ENCODE peak calls at places on chromosomes 1 and 21, in nine cellular contexts. One of them, this sample, is unnamed.

GRCh38 chr21:36120304-36120902 is 14.5 kb upstream of the CBR3 start:
- DNase-seq in fibroblast of lung: no peak
- DNase-seq in globus pallidus: peak; percentile 35
- DNase-seq in OCI-LY7: no peak
- DNase-seq in fibroblast of mammary gland: no peak
- DNase-seq in A549: no peak
- DNase-seq in dermis blood vessel endothelial cell: no peak
- DNase-seq in fibroblast of the conjunctiva: no peak
- DNase-seq in substantia nigra: peak; percentile 42
- DNase-seq in this sample: no peak

GRCh38 chr1:231208980-231209379 is 32.0 kb upstream of the GNPAT start:
- DNase-seq in fibroblast of lung: no peak
- DNase-seq in globus pallidus: no peak
- DNase-seq in OCI-LY7: no peak
- DNase-seq in fibroblast of mammary gland: no peak
- DNase-seq in A549: no peak
- DNase-seq in dermis blood vessel endothelial cell: no peak
- DNase-seq in fibroblast of the conjunctiva: no peak
- DNase-seq in substantia nigra: no peak
- DNase-seq in this sample: no peak

GRCh38 chr1:44035726-44036408 is 4.6 kb upstream of the SLC6A9 start:
- DNase-seq in fibroblast of lung: peak; percentile 10
- DNase-seq in globus pallidus: peak; percentile 24
- DNase-seq in OCI-LY7: no peak
- DNase-seq in fibroblast of mammary gland: peak; percentile 17
- DNase-seq in A549: no peak
- DNase-seq in dermis blood vessel endothelial cell: peak; percentile 7
- DNase-seq in fibroblast of the conjunctiva: no peak
- DNase-seq in substantia nigra: no peak
- DNase-seq in this sample: no peak

GRCh38 chr1:11281518-11282331 is 8.7 kb downstream of the UBIAD1 start:
- DNase-seq in fibroblast of lung: peak; percentile 94
- DNase-seq in globus pallidus: no peak
- DNase-seq in OCI-LY7: no peak
- DNase-seq in fibroblast of mammary gland: peak; percentile 92
- DNase-seq in A549: no peak
- DNase-seq in dermis blood vessel endothelial cell: peak; percentile 73
- DNase-seq in fibroblast of the conjunctiva: peak; percentile 96
- DNase-seq in substantia nigra: no peak
- DNase-seq in this sample: no peak

GRCh38 chr1:12369258-12369657 is 139.4 kb downstream of the VPS13D start:
- DNase-seq in fibroblast of lung: peak; percentile 48
- DNase-seq in globus pallidus: no peak
- DNase-seq in OCI-LY7: no peak
- DNase-seq in fibroblast of mammary gland: no peak
- DNase-seq in A549: no peak
- DNase-seq in dermis blood vessel endothelial cell: no peak
- DNase-seq in fibroblast of the conjunctiva: no peak
- DNase-seq in substantia nigra: no peak
- DNase-seq in this sample: no peak

GRCh38 chr1:173016409-173016808 is 34.3 kb downstream of the TNFSF18 start:
- DNase-seq in fibroblast of lung: no peak
- DNase-seq in globus pallidus: no peak
- DNase-seq in OCI-LY7: no peak
- DNase-seq in fibroblast of mammary gland: no peak
- DNase-seq in A549: no peak
- DNase-seq in dermis blood vessel endothelial cell: no peak
- DNase-seq in fibroblast of the conjunctiva: no peak
- DNase-seq in substantia nigra: no peak
- DNase-seq in this sample: no peak

GRCh38 chr1:44808938-44809917 is 905 bp downstream of the BTBD19 start:
- DNase-seq in fibroblast of lung: peak; percentile 86
- DNase-seq in globus pallidus: no peak
- DNase-seq in OCI-LY7: peak; percentile 82
- DNase-seq in fibroblast of mammary gland: peak; percentile 85
- DNase-seq in A549: no peak
- DNase-seq in dermis blood vessel endothelial cell: peak; percentile 65
- DNase-seq in fibroblast of the conjunctiva: no peak
- DNase-seq in substantia nigra: peak; percentile 49
- DNase-seq in this sample: no peak

GRCh38 chr21:41692216-41692615 is 74.6 kb downstream of the RIPK4 start:
- DNase-seq in fibroblast of lung: no peak
- DNase-seq in globus pallidus: no peak
- DNase-seq in OCI-LY7: no peak
- DNase-seq in fibroblast of mammary gland: no peak
- DNase-seq in A549: no peak
- DNase-seq in dermis blood vessel endothelial cell: no peak
- DNase-seq in fibroblast of the conjunctiva: no peak
- DNase-seq in substantia nigra: no peak
- DNase-seq in this sample: no peak

GRCh38 chr1:235708390-235708962 is 58.9 kb upstream of the GNG4 start:
- DNase-seq in fibroblast of lung: peak; percentile 67
- DNase-seq in globus pallidus: no peak
- DNase-seq in OCI-LY7: no peak
- DNase-seq in fibroblast of mammary gland: peak; percentile 72
- DNase-seq in A549: peak; percentile 45
- DNase-seq in dermis blood vessel endothelial cell: no peak
- DNase-seq in fibroblast of the conjunctiva: no peak
- DNase-seq in substantia nigra: no peak
- DNase-seq in this sample: no peak

GRCh38 chr21:41958886-41959563 is 5.2 kb upstream of the C2CD2 start:
- DNase-seq in fibroblast of lung: no peak
- DNase-seq in globus pallidus: peak; percentile 36
- DNase-seq in OCI-LY7: no peak
- DNase-seq in fibroblast of mammary gland: no peak
- DNase-seq in A549: no peak
- DNase-seq in dermis blood vessel endothelial cell: peak; percentile 67
- DNase-seq in fibroblast of the conjunctiva: no peak
- DNase-seq in substantia nigra: peak; percentile 38
- DNase-seq in this sample: no peak

GRCh38 chr1:235952950-235953615 is 86.4 kb upstream of the LYST start:
- DNase-seq in fibroblast of lung: no peak
- DNase-seq in globus pallidus: no peak
- DNase-seq in OCI-LY7: no peak
- DNase-seq in fibroblast of mammary gland: no peak
- DNase-seq in A549: no peak
- DNase-seq in dermis blood vessel endothelial cell: no peak
- DNase-seq in fibroblast of the conjunctiva: no peak
- DNase-seq in substantia nigra: no peak
- DNase-seq in this sample: no peak

GRCh38 chr21:33268736-33269441 is 2.7 kb downstream of the IL10RB start:
- DNase-seq in fibroblast of lung: no peak
- DNase-seq in globus pallidus: no peak
- DNase-seq in OCI-LY7: peak; percentile 81
- DNase-seq in fibroblast of mammary gland: no peak
- DNase-seq in A549: no peak
- DNase-seq in dermis blood vessel endothelial cell: no peak
- DNase-seq in fibroblast of the conjunctiva: no peak
- DNase-seq in substantia nigra: no peak
- DNase-seq in this sample: no peak

GRCh38 chr21:43191521-43191920 is 22.7 kb downstream of the CRYAA start:
- DNase-seq in fibroblast of lung: no peak
- DNase-seq in globus pallidus: no peak
- DNase-seq in OCI-LY7: no peak
- DNase-seq in fibroblast of mammary gland: no peak
- DNase-seq in A549: no peak
- DNase-seq in dermis blood vessel endothelial cell: no peak
- DNase-seq in fibroblast of the conjunctiva: no peak
- DNase-seq in substantia nigra: no peak
- DNase-seq in this sample: no peak

GRCh38 chr21:45992311-45993209 is 11.0 kb downstream of the COL6A1 start:
- DNase-seq in fibroblast of lung: no peak
- DNase-seq in globus pallidus: no peak
- DNase-seq in OCI-LY7: no peak
- DNase-seq in fibroblast of mammary gland: peak; percentile 70
- DNase-seq in A549: no peak
- DNase-seq in dermis blood vessel endothelial cell: no peak
- DNase-seq in fibroblast of the conjunctiva: no peak
- DNase-seq in substantia nigra: no peak
- DNase-seq in this sample: no peak

GRCh38 chr1:227370463-227371254 is 52.4 kb upstream of the CDC42BPA start:
- DNase-seq in fibroblast of lung: peak; percentile 69
- DNase-seq in globus pallidus: no peak
- DNase-seq in OCI-LY7: no peak
- DNase-seq in fibroblast of mammary gland: peak; percentile 20
- DNase-seq in A549: no peak
- DNase-seq in dermis blood vessel endothelial cell: peak; percentile 62
- DNase-seq in fibroblast of the conjunctiva: no peak
- DNase-seq in substantia nigra: no peak
- DNase-seq in this sample: no peak

GRCh38 chr1:152022521-152022920 is 14.3 kb downstream of the S100A11 start:
- DNase-seq in fibroblast of lung: no peak
- DNase-seq in globus pallidus: no peak
- DNase-seq in OCI-LY7: no peak
- DNase-seq in fibroblast of mammary gland: no peak
- DNase-seq in A549: no peak
- DNase-seq in dermis blood vessel endothelial cell: no peak
- DNase-seq in fibroblast of the conjunctiva: no peak
- DNase-seq in substantia nigra: no peak
- DNase-seq in this sample: no peak

GRCh38 chr1:47738560-47739182 is 258.5 kb downstream of the TRABD2B start:
- DNase-seq in fibroblast of lung: peak; percentile 23
- DNase-seq in globus pallidus: no peak
- DNase-seq in OCI-LY7: no peak
- DNase-seq in fibroblast of mammary gland: peak; percentile 53
- DNase-seq in A549: peak; percentile 38
- DNase-seq in dermis blood vessel endothelial cell: peak; percentile 70
- DNase-seq in fibroblast of the conjunctiva: peak; percentile 17
- DNase-seq in substantia nigra: peak; percentile 11
- DNase-seq in this sample: peak; percentile 25

GRCh38 chr21:46109251-46110221 is 11.6 kb downstream of the COL6A2 start:
- DNase-seq in fibroblast of lung: no peak
- DNase-seq in globus pallidus: no peak
- DNase-seq in OCI-LY7: no peak
- DNase-seq in fibroblast of mammary gland: peak; percentile 45
- DNase-seq in A549: no peak
- DNase-seq in dermis blood vessel endothelial cell: no peak
- DNase-seq in fibroblast of the conjunctiva: no peak
- DNase-seq in substantia nigra: no peak
- DNase-seq in this sample: no peak

GRCh38 chr1:15152318-15153183 is 996 bp upstream of the TMEM51 start:
- DNase-seq in fibroblast of lung: peak; percentile 88
- DNase-seq in globus pallidus: peak; percentile 67
- DNase-seq in OCI-LY7: no peak
- DNase-seq in fibroblast of mammary gland: peak; percentile 90
- DNase-seq in A549: peak; percentile 87
- DNase-seq in dermis blood vessel endothelial cell: peak; percentile 94
- DNase-seq in fibroblast of the conjunctiva: peak; percentile 76
- DNase-seq in substantia nigra: peak; percentile 76
- DNase-seq in this sample: peak; percentile 33

GRCh38 chr1:5738911-5739462 is 253.2 kb downstream of the NPHP4 start:
- DNase-seq in fibroblast of lung: no peak
- DNase-seq in globus pallidus: no peak
- DNase-seq in OCI-LY7: no peak
- DNase-seq in fibroblast of mammary gland: no peak
- DNase-seq in A549: no peak
- DNase-seq in dermis blood vessel endothelial cell: no peak
- DNase-seq in fibroblast of the conjunctiva: no peak
- DNase-seq in substantia nigra: no peak
- DNase-seq in this sample: no peak

GRCh38 chr1:109613396-109614147 is 5.8 kb downstream of the GNAT2 start:
- DNase-seq in fibroblast of lung: peak; percentile 79
- DNase-seq in globus pallidus: no peak
- DNase-seq in OCI-LY7: no peak
- DNase-seq in fibroblast of mammary gland: peak; percentile 29
- DNase-seq in A549: no peak
- DNase-seq in dermis blood vessel endothelial cell: peak; percentile 53
- DNase-seq in fibroblast of the conjunctiva: no peak
- DNase-seq in substantia nigra: no peak
- DNase-seq in this sample: no peak

GRCh38 chr1:111648826-111649225 is 29.2 kb downstream of the RAP1A start:
- DNase-seq in fibroblast of lung: no peak
- DNase-seq in globus pallidus: peak; percentile 26
- DNase-seq in OCI-LY7: no peak
- DNase-seq in fibroblast of mammary gland: no peak
- DNase-seq in A549: no peak
- DNase-seq in dermis blood vessel endothelial cell: no peak
- DNase-seq in fibroblast of the conjunctiva: no peak
- DNase-seq in substantia nigra: no peak
- DNase-seq in this sample: no peak

GRCh38 chr1:63621698-63622097 is 28.5 kb downstream of the PGM1 start:
- DNase-seq in fibroblast of lung: peak; percentile 93
- DNase-seq in globus pallidus: peak; percentile 45
- DNase-seq in OCI-LY7: no peak
- DNase-seq in fibroblast of mammary gland: peak; percentile 51
- DNase-seq in A549: no peak
- DNase-seq in dermis blood vessel endothelial cell: no peak
- DNase-seq in fibroblast of the conjunctiva: no peak
- DNase-seq in substantia nigra: peak; percentile 53
- DNase-seq in this sample: peak; percentile 7

GRCh38 chr1:186633101-186633500 is 47.1 kb downstream of the PTGS2 start:
- DNase-seq in fibroblast of lung: no peak
- DNase-seq in globus pallidus: no peak
- DNase-seq in OCI-LY7: no peak
- DNase-seq in fibroblast of mammary gland: no peak
- DNase-seq in A549: no peak
- DNase-seq in dermis blood vessel endothelial cell: peak; percentile 50
- DNase-seq in fibroblast of the conjunctiva: no peak
- DNase-seq in substantia nigra: no peak
- DNase-seq in this sample: no peak

GRCh38 chr21:31111093-31111492 is 72.8 kb upstream of the KRTAP19-8 start:
- DNase-seq in fibroblast of lung: no peak
- DNase-seq in globus pallidus: no peak
- DNase-seq in OCI-LY7: no peak
- DNase-seq in fibroblast of mammary gland: no peak
- DNase-seq in A549: no peak
- DNase-seq in dermis blood vessel endothelial cell: no peak
- DNase-seq in fibroblast of the conjunctiva: no peak
- DNase-seq in substantia nigra: no peak
- DNase-seq in this sample: no peak

GRCh38 chr1:181984006-181984405 is 77.5 kb downstream of the ZNF648 start:
- DNase-seq in fibroblast of lung: no peak
- DNase-seq in globus pallidus: no peak
- DNase-seq in OCI-LY7: no peak
- DNase-seq in fibroblast of mammary gland: no peak
- DNase-seq in A549: no peak
- DNase-seq in dermis blood vessel endothelial cell: no peak
- DNase-seq in fibroblast of the conjunctiva: no peak
- DNase-seq in substantia nigra: no peak
- DNase-seq in this sample: no peak

GRCh38 chr1:46202975-46203737 is at the start of gene LURAP1:
- DNase-seq in fibroblast of lung: peak; percentile 87
- DNase-seq in globus pallidus: peak; percentile 78
- DNase-seq in OCI-LY7: peak; percentile 60
- DNase-seq in fibroblast of mammary gland: peak; percentile 86
- DNase-seq in A549: no peak
- DNase-seq in dermis blood vessel endothelial cell: peak; percentile 63
- DNase-seq in fibroblast of the conjunctiva: peak; percentile 58
- DNase-seq in substantia nigra: peak; percentile 66
- DNase-seq in this sample: peak; percentile 64

GRCh38 chr1:9996624-9997582 is at the start of gene RBP7:
- DNase-seq in fibroblast of lung: no peak
- DNase-seq in globus pallidus: peak; percentile 24
- DNase-seq in OCI-LY7: no peak
- DNase-seq in fibroblast of mammary gland: no peak
- DNase-seq in A549: peak; percentile 27
- DNase-seq in dermis blood vessel endothelial cell: no peak
- DNase-seq in fibroblast of the conjunctiva: no peak
- DNase-seq in substantia nigra: no peak
- DNase-seq in this sample: no peak

GRCh38 chr1:19921310-19921709 is 2.1 kb downstream of the PLA2G2E start:
- DNase-seq in fibroblast of lung: no peak
- DNase-seq in globus pallidus: no peak
- DNase-seq in OCI-LY7: no peak
- DNase-seq in fibroblast of mammary gland: no peak
- DNase-seq in A549: no peak
- DNase-seq in dermis blood vessel endothelial cell: no peak
- DNase-seq in fibroblast of the conjunctiva: no peak
- DNase-seq in substantia nigra: no peak
- DNase-seq in this sample: no peak

This sample was measured in hypothalamus.